ENCODE peak calls at places on chromosome 9, in five cellular contexts. One of them, this sample, is unnamed.

GRCh38 chr9:130713286-130713975 is 19.9 kb downstream of the EXOSC2 start:
- DNase-seq in stimulated activated naive CD4-positive, alpha-beta T cell treated with Interleukin-2 at 50 U/mL for 16 hours: no peak
- DNase-seq in frontal cortex: no peak
- DNase-seq in activated T-cell treated with anti-CD3 and anti-CD28 coated beads for 4 hours: no peak
- DNase-seq in IMR-90: peak; percentile 34
- DNase-seq in this sample: no peak

GRCh38 chr9:27131731-27132130 is 22.7 kb downstream of the TEK start:
- DNase-seq in frontal cortex: no peak
- DNase-seq in IMR-90: peak; percentile 81
- DNase-seq in activated T-cell treated with anti-CD3 and anti-CD28 coated beads for 4 hours: no peak
- DNase-seq in stimulated activated naive CD4-positive, alpha-beta T cell treated with Interleukin-2 at 50 U/mL for 16 hours: no peak
- DNase-seq in this sample: no peak

GRCh38 chr9:27054125-27054524 is 48.7 kb upstream of the LRRC19 start:
- DNase-seq in frontal cortex: no peak
- DNase-seq in stimulated activated naive CD4-positive, alpha-beta T cell treated with Interleukin-2 at 50 U/mL for 16 hours: no peak
- DNase-seq in activated T-cell treated with anti-CD3 and anti-CD28 coated beads for 4 hours: no peak
- DNase-seq in IMR-90: no peak
- DNase-seq in this sample: no peak

GRCh38 chr9:104885818-104886709 is 41.9 kb downstream of the ABCA1 start:
- DNase-seq in stimulated activated naive CD4-positive, alpha-beta T cell treated with Interleukin-2 at 50 U/mL for 16 hours: no peak
- DNase-seq in frontal cortex: no peak
- DNase-seq in IMR-90: no peak
- DNase-seq in activated T-cell treated with anti-CD3 and anti-CD28 coated beads for 4 hours: no peak
- DNase-seq in this sample: no peak

GRCh38 chr9:115590016-115590415 is 472.1 kb upstream of the TNC start:
- DNase-seq in frontal cortex: no peak
- DNase-seq in activated T-cell treated with anti-CD3 and anti-CD28 coated beads for 4 hours: no peak
- DNase-seq in stimulated activated naive CD4-positive, alpha-beta T cell treated with Interleukin-2 at 50 U/mL for 16 hours: no peak
- DNase-seq in IMR-90: peak; percentile 97
- DNase-seq in this sample: no peak

GRCh38 chr9:7799934-7800285 is 332 bp upstream of the DMAC1 start:
- DNase-seq in activated T-cell treated with anti-CD3 and anti-CD28 coated beads for 4 hours: no peak
- DNase-seq in IMR-90: no peak
- DNase-seq in stimulated activated naive CD4-positive, alpha-beta T cell treated with Interleukin-2 at 50 U/mL for 16 hours: no peak
- DNase-seq in frontal cortex: no peak
- DNase-seq in this sample: no peak

GRCh38 chr9:121888438-121888775 is 204.7 kb downstream of the TTLL11 start:
- DNase-seq in IMR-90: peak; percentile 85
- DNase-seq in stimulated activated naive CD4-positive, alpha-beta T cell treated with Interleukin-2 at 50 U/mL for 16 hours: no peak
- DNase-seq in activated T-cell treated with anti-CD3 and anti-CD28 coated beads for 4 hours: no peak
- DNase-seq in frontal cortex: no peak
- DNase-seq in this sample: no peak

GRCh38 chr9:125747053-125747764 is at the start of gene PBX3:
- DNase-seq in IMR-90: no peak
- DNase-seq in frontal cortex: peak; percentile 80
- DNase-seq in activated T-cell treated with anti-CD3 and anti-CD28 coated beads for 4 hours: peak; percentile 20
- DNase-seq in stimulated activated naive CD4-positive, alpha-beta T cell treated with Interleukin-2 at 50 U/mL for 16 hours: peak; percentile 18
- DNase-seq in this sample: peak; percentile 46

GRCh38 chr9:113817171-113817570 is 58.9 kb upstream of the ZNF618 start:
- DNase-seq in activated T-cell treated with anti-CD3 and anti-CD28 coated beads for 4 hours: no peak
- DNase-seq in frontal cortex: no peak
- DNase-seq in stimulated activated naive CD4-positive, alpha-beta T cell treated with Interleukin-2 at 50 U/mL for 16 hours: no peak
- DNase-seq in IMR-90: no peak
- DNase-seq in this sample: no peak

GRCh38 chr9:77731008-77731698 is 83.0 kb upstream of the GNA14 start:
- DNase-seq in frontal cortex: no peak
- DNase-seq in IMR-90: no peak
- DNase-seq in activated T-cell treated with anti-CD3 and anti-CD28 coated beads for 4 hours: no peak
- DNase-seq in stimulated activated naive CD4-positive, alpha-beta T cell treated with Interleukin-2 at 50 U/mL for 16 hours: no peak
- DNase-seq in this sample: no peak

GRCh38 chr9:29211681-29212589 is 1638.7 kb upstream of the C9orf72 start:
- DNase-seq in stimulated activated naive CD4-positive, alpha-beta T cell treated with Interleukin-2 at 50 U/mL for 16 hours: no peak
- DNase-seq in IMR-90: no peak
- DNase-seq in activated T-cell treated with anti-CD3 and anti-CD28 coated beads for 4 hours: peak; percentile 4
- DNase-seq in frontal cortex: peak; percentile 69
- DNase-seq in this sample: peak; percentile 43

GRCh38 chr9:77977210-77977611 is 54.4 kb downstream of the GNAQ start:
- DNase-seq in activated T-cell treated with anti-CD3 and anti-CD28 coated beads for 4 hours: peak; percentile 19
- DNase-seq in frontal cortex: peak; percentile 21
- DNase-seq in IMR-90: peak; percentile 73
- DNase-seq in stimulated activated naive CD4-positive, alpha-beta T cell treated with Interleukin-2 at 50 U/mL for 16 hours: no peak
- DNase-seq in this sample: peak; percentile 26

GRCh38 chr9:4640027-4640426 is 22.1 kb upstream of the PLPP6 start:
- DNase-seq in IMR-90: no peak
- DNase-seq in frontal cortex: no peak
- DNase-seq in activated T-cell treated with anti-CD3 and anti-CD28 coated beads for 4 hours: peak; percentile 19
- DNase-seq in stimulated activated naive CD4-positive, alpha-beta T cell treated with Interleukin-2 at 50 U/mL for 16 hours: no peak
- DNase-seq in this sample: peak; percentile 41

GRCh38 chr9:3980212-3980611 is 319.7 kb downstream of the GLIS3 start:
- DNase-seq in frontal cortex: no peak
- DNase-seq in IMR-90: no peak
- DNase-seq in activated T-cell treated with anti-CD3 and anti-CD28 coated beads for 4 hours: no peak
- DNase-seq in stimulated activated naive CD4-positive, alpha-beta T cell treated with Interleukin-2 at 50 U/mL for 16 hours: no peak
- DNase-seq in this sample: no peak

GRCh38 chr9:113398796-113399195 is 2.3 kb downstream of the ALAD start:
- DNase-seq in activated T-cell treated with anti-CD3 and anti-CD28 coated beads for 4 hours: no peak
- DNase-seq in frontal cortex: no peak
- DNase-seq in IMR-90: no peak
- DNase-seq in stimulated activated naive CD4-positive, alpha-beta T cell treated with Interleukin-2 at 50 U/mL for 16 hours: no peak
- DNase-seq in this sample: no peak